ENCODE peak calls at places on chromosome 2, in six cellular contexts. X, S, E, O, V and C are unnamed samples.

GRCh38 chr2:29632018-29632417 is 289.4 kb downstream of the ALK start:
- DNase-seq in O (no peak), X (no peak), S (no peak), V (no peak), E (no peak), C (no peak)

GRCh38 chr2:239939736-239940483 is 85.2 kb downstream of the NDUFA10 start:
- DNase-seq in X (no peak), O (no peak), E (no peak), V (no peak), S (no peak), C (no peak)

GRCh38 chr2:7004641-7005040 is 87.4 kb downstream of the RNF144A start:
- DNase-seq in S (no peak), V (no peak), E (no peak), O (no peak), X (no peak), C (no peak)

GRCh38 chr2:186517090-186517489 is 31.0 kb downstream of the ZC3H15 start:
- DNase-seq in O (no peak), X (no peak), S (no peak), E (no peak), V (no peak), C (no peak)

GRCh38 chr2:160278889-160279196 is 78.8 kb upstream of the ITGB6 start:
- DNase-seq in V (no peak), S (peak; percentile 12), E (no peak), X (no peak), O (peak; percentile 49), C (no peak)

GRCh38 chr2:238900511-238900910 is 52.6 kb downstream of the TWIST2 start:
- DNase-seq in X (no peak), S (no peak), E (no peak), V (no peak), O (no peak), C (no peak)

GRCh38 chr2:136713739-136714138 is 51.6 kb upstream of the THSD7B start:
- DNase-seq in S (no peak), V (no peak), E (no peak), X (no peak), O (no peak), C (no peak)

GRCh38 chr2:98806266-98806697 is 75.3 kb upstream of the MGAT4A start:
- DNase-seq in S (peak; percentile 70), E (no peak), X (no peak), O (no peak), V (no peak), C (no peak)

GRCh38 chr2:29568135-29568534 is 353.3 kb downstream of the ALK start:
- DNase-seq in S (no peak), X (no peak), E (no peak), V (no peak), O (no peak), C (no peak)

GRCh38 chr2:220434365-220434764 is 806.9 kb downstream of the SLC4A3 start:
- DNase-seq in S (no peak), X (no peak), V (no peak), O (no peak), E (no peak), C (no peak)

GRCh38 chr2:148263890-148264289 is 243.0 kb downstream of the MBD5 start:
- DNase-seq in X (no peak), S (no peak), O (no peak), E (no peak), V (no peak), C (no peak)

GRCh38 chr2:96144481-96145027 is 686 bp downstream of the DUSP2 start:
- DNase-seq in S (no peak), V (no peak), O (peak; percentile 45), X (no peak), E (no peak), C (no peak)

GRCh38 chr2:218856168-218856895 is 3.3 kb upstream of the WNT6 start:
- DNase-seq in X (no peak), O (no peak), S (peak; percentile 76), E (no peak), V (no peak), C (no peak)

GRCh38 chr2:84878459-84878858 is 2.4 kb downstream of the TRABD2A start:
- DNase-seq in S (no peak), E (no peak), X (no peak), V (no peak), O (no peak), C (no peak)

GRCh38 chr2:151999058-151999457 is 99.8 kb downstream of the CACNB4 start:
- DNase-seq in E (peak; percentile 62), O (peak; percentile 93), X (no peak), V (peak; percentile 65), S (peak; percentile 72), C (peak; percentile 79)

GRCh38 chr2:101474752-101475384 is at the start of gene RFX8:
- DNase-seq in V (no peak), S (no peak), X (no peak), E (no peak), O (peak; percentile 51), C (no peak)

GRCh38 chr2:54099834-54100595 is 15.4 kb upstream of the ACYP2 start:
- DNase-seq in E (no peak), O (no peak), X (no peak), S (no peak), V (no peak), C (no peak)

GRCh38 chr2:54100772-54101171 is 14.6 kb upstream of the ACYP2 start:
- DNase-seq in V (no peak), E (no peak), S (no peak), O (no peak), X (no peak), C (no peak)

GRCh38 chr2:54097124-54097523 is 18.3 kb upstream of the ACYP2 start:
- DNase-seq in O (no peak), E (no peak), V (no peak), X (no peak), S (no peak), C (no peak)

GRCh38 chr2:54103454-54104314 is 11.7 kb upstream of the ACYP2 start:
- DNase-seq in X (no peak), S (peak; percentile 81), E (peak; percentile 34), O (peak; percentile 78), V (peak; percentile 71), C (no peak)

DNA sequence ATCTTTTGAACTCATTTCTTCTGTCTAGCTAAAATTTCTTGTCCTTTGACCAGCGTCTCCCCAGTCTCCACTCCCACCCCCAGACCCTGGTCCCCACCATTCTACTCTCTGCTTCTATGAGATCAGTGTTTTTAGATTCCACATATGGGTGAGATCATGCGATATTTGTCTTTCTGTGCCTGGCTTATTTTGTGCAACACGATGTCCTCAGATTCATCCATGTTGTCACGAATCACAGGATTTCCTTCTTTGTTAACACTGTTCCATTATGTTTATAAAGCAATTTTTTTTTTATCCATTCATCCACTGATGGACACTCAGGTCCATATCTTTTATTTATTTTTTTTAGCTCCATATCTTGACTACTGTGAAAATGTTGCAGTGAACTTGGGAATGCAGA is 16.0 kb upstream of the ACYP2 start:
- DNase-seq in X (no peak), V (no peak), O (no peak), E (no peak), S (no peak), C (no peak)
- H3K4me2 ChIP-seq in X (no peak overlapping the region), V (no peak overlapping the region), O (no peak overlapping the region), E (no peak overlapping the region), S (no peak overlapping the region), C (no peak overlapping the region)

DNA sequence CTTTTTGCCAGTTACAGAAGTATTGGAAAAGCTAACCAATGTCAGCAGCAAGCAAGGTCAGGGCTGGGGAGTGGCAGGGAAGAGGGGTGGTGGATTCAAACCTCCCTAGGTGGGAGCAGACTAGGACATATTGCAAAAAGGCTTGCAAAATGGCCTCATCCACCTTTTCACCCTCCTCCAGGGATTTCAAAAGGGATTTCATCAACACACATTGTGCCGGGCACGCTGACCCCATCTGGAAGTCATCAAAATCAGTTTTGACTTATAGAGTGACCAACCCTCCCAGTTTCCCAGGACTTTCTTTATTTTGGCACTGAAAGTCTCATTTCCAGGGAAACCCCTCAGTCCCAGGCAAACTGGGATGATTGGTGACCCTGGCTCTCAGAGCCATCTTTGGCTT is 94.7 kb downstream of the BIN1 start:
- DNase-seq in S (no peak), O (no peak), V (no peak), E (no peak), X (no peak), C (no peak)
- H3K4me2 ChIP-seq in S (no peak overlapping the region), O (no peak overlapping the region), V (no peak overlapping the region), E (no peak overlapping the region), X (no peak overlapping the region), C (no peak overlapping the region)

DNA sequence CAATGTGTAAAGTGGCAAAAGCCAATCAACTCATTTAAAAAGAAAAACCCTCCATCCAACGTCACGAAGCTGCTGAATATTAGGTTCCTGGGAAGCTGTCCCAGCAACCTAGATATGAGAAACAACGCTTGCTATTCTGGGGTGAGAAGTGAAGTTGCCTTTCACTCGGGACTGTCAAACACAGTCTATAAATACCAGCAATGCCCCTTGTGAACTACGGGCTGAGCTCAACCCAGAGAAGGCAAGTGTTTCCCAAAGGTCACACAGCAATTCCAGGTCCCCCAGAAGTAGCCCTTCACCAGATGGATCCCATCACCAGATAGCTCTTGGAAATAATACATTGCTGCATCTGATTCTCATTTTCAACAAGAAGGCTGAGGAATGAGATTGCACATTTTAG is 67.9 kb downstream of the BCL11A start:
- DNase-seq in X (no peak), V (no peak), E (no peak), S (no peak), O (no peak), C (no peak)
- H3K4me2 ChIP-seq in X (no peak overlapping the region), V (no peak overlapping the region), E (no peak overlapping the region), S (no peak overlapping the region), O (peak overlapping the region; percentile 56), C (no peak overlapping the region)

GRCh38 chr2:1717129-1717528 is 27.2 kb downstream of the PXDN start:
- DNase-seq in S (peak; percentile 22), X (no peak), E (no peak), O (no peak), V (no peak), C (no peak)

GRCh38 chr2:1713839-1714236 is 30.5 kb downstream of the PXDN start:
- DNase-seq in E (no peak), S (no peak), V (no peak), X (no peak), O (no peak), C (no peak)

GRCh38 chr2:1714291-1715064 is 29.8 kb downstream of the PXDN start:
- DNase-seq in O (no peak), X (no peak), E (no peak), V (no peak), S (peak; percentile 82), C (no peak)

GRCh38 chr2:1716441-1716840 is 27.9 kb downstream of the PXDN start:
- DNase-seq in O (no peak), S (peak; percentile 27), V (no peak), E (no peak), X (no peak), C (no peak)

DNA sequence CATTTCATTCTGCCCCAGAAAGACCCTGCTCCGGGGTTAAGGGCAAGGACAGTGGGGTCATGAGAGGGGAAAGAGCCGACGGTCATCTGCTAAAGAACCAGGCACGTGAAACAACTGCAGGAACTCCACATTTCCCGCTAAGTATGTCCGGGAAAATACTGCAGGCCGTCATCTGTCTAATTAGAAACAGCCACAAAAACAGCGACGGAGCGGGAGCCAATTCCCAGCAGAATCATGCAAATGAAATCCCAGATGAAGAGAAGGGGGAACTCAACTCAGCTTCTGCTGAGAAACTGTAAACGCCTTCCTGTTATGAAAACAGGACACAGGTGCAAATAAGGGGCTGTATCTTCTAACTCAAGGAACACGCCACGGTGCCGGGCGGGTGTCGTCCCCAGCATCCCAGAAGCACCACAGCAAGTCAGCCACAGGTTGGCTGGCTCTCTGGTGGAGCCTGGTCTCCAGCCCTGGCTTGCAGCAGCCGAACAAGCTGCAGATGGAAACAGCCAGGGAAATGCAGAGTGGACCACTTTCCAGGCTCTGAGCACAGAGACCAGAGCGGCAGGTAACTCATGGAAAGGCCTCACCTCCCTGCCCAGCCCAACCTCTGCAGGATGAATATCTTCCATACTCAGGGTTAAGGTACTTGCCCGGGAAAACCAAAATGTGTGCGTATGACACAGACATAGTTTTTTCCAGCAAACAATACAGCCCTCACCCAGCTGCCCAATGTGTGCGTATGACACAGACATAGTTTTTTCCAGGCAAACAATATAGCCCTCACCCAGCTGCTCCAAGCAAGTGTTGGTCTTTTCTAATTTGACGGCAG is 28.9 kb downstream of the PXDN start:
- DNase-seq in O (no peak), E (no peak), S (peak; percentile 91), V (no peak), X (no peak), C (no peak)
- H3K4me2 ChIP-seq in O (no peak overlapping the region), E (no peak overlapping the region), S (peak overlapping the region; percentile 53), V (no peak overlapping the region), X (no peak overlapping the region), C (no peak overlapping the region)